ENCODE peak calls at places on chromosome X, in four cellular contexts. M, R, C and T are unnamed samples.

GRCh38 chrX:15447985-15448639 is 45.0 kb downstream of the PIR start:
- DNase-seq in R (no peak), C (no peak), M (no peak), T (no peak)

GRCh38 chrX:1361275-1361674 is 24.7 kb downstream of the IL3RA start:
- DNase-seq in R (no peak), M (no peak), C (no peak), T (no peak)

GRCh38 chrX:7828594-7828993 is 14.4 kb upstream of the VCX start:
- DNase-seq in R (peak; percentile 30), C (no peak), M (no peak), T (no peak)

GRCh38 chrX:47687249-47687648 is 28.3 kb upstream of the UXT start:
- DNase-seq in R (no peak), C (no peak), M (no peak), T (no peak)

GRCh38 chrX:11421816-11422528 is 128.8 kb downstream of the AMELX start:
- DNase-seq in R (no peak), M (no peak), C (no peak), T (no peak)

GRCh38 chrX:72475338-72475737 is 97.3 kb downstream of the HDAC8 start:
- DNase-seq in R (peak; percentile 13), C (no peak), M (no peak), T (no peak)

GRCh38 chrX:13330446-13330845 is 10.6 kb upstream of the ATXN3L start:
- DNase-seq in R (no peak), M (no peak), C (no peak), T (no peak)

GRCh38 chrX:93868289-93868985 is 194.4 kb downstream of the FAM133A start:
- DNase-seq in M (no peak), R (no peak), C (no peak), T (peak; percentile 15)

GRCh38 chrX:39950035-39950688 is 147.6 kb downstream of the BCOR start:
- DNase-seq in R (no peak), C (no peak), M (no peak), T (no peak)

GRCh38 chrX:9677098-9677739 is 88.4 kb downstream of the GPR143 start:
- DNase-seq in R (no peak), C (no peak), M (peak; percentile 59), T (peak; percentile 87)

GRCh38 chrX:109777749-109778148 is 44.7 kb upstream of the ACSL4 start:
- DNase-seq in C (no peak), R (no peak), M (no peak), T (no peak)

GRCh38 chrX:69321789-69322188 is 156.5 kb upstream of the PJA1 start:
- DNase-seq in M (no peak), R (no peak), C (no peak), T (no peak)

GRCh38 chrX:30060718-30061117 is 154.6 kb upstream of the MAGEB2 start:
- DNase-seq in M (no peak), C (no peak), R (peak; percentile 41), T (peak; percentile 19)

GRCh38 chrX:51608766-51609165 is 9.9 kb downstream of the CENPVL3 start:
- DNase-seq in C (no peak), R (no peak), M (no peak), T (no peak)

GRCh38 chrX:74178536-74178935 is 125.4 kb upstream of the ZCCHC13 start:
- DNase-seq in M (no peak), R (peak; percentile 35), C (no peak), T (no peak)
- TF ChIP-seq POLR2AphosphoS5 in M (no peak), R (no peak), C (no peak), T (no peak)

GRCh38 chrX:101260435-101260834 is 30.7 kb downstream of the TAF7L start:
- DNase-seq in C (no peak), R (peak; percentile 52), M (no peak), T (peak; percentile 1)
- TF ChIP-seq CTCF in C (no peak), R (peak; percentile 68), M (no peak), T (peak; percentile 42)

DNA sequence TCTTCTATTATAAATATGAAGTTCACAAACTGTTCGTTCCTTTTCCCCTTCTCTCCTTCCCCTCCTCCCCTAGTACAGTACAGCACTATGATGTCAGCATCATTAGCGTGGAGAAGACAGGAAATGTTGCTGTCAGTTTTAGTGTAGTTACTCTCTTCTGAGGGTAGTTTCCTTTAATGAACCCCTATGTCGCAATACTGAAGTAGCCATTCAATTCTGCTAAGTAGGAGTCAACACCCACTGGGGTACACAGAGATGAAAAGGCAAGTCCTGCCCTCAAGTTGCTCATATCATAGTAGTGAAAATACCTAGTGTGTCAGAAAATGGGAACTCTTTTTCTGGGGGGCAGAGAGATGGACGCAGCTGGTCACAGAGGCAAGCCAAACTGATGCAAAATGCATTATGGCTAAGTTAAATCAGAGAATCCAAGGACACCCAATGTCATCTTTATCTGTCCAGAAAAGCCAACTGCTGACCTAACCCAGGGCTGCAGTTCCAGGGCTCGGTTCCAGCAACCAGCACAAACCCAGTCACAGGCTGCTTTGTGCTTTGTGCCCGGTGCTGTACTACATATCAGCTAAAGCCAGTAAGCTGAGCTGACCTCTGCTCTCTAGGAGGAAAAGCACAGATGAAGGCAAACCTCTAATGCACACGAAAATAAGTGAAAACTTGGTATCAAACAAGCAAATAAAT is 31.5 kb downstream of the GRIA3 start:
- DNase-seq in R (no peak), C (no peak), M (no peak), T (no peak)
- H3K27ac ChIP-seq in R (no peak overlapping the region), C (no peak overlapping the region), M (no peak overlapping the region), T (no peak overlapping the region)

GRCh38 chrX:103554687-103555417 is 30.5 kb upstream of the TCEAL4 start:
- DNase-seq in C (no peak), R (peak; percentile 84), M (peak; percentile 24), T (peak; percentile 67)
- TF ChIP-seq POLR2AphosphoS5 in C (no peak), R (peak; percentile 53), M (no peak), T (no peak)

DNA sequence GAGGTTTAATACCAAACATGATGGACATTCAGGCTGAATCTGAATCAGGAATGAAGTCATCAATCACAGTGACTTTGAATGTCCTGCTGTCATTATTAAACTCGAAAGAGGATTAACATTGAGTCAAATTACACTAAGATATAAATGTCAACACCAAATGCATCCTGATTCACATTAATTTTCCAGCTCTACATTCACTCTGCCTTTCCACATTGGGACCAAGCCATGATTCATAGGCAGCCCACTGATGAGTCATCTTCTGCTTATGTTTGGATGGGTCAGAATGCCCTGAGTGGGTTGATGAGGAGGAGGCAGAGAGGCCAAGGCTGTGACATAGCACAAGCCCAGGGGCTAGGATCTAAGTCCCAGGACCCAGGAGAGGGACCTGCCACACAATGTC is 247.6 kb upstream of the RPS6KA3 start:
- DNase-seq in M (no peak), C (no peak), R (no peak), T (peak; percentile 65)
- TF ChIP-seq CTCF in M (no peak), C (no peak), R (no peak), T (no peak)

DNA sequence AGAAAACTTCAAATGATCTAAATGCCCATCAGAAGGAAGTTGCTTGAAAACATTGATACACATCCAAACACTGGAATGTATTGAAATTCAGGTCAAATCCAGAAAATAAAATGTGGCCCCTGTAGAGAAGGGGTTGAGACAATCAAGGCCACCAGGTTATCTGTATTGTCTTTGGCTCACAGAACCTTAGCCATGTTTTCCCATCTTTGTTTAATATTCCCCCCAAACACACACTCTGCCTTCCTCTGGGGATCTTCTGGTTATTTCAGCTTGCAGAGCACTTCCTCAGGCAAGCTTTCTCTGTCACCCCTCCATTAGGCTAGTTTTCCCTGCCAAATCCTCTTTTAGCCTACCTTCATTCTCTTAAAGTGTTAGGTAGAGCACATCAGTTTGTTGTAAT is 30.5 kb downstream of the PAGE2 start:
- DNase-seq in R (no peak), M (no peak), C (no peak), T (peak; percentile 87)
- H3K27ac ChIP-seq in R (no peak overlapping the region), M (no peak overlapping the region), C (no peak overlapping the region), T (peak overlapping the region; percentile 42)